ENCODE peak calls at places on chromosomes 2 and 18, in five cellular contexts. G is K562, X is H1, Y is HCT116, Z is HepG2. U is an unnamed sample.

GRCh38 chr18:45951021-45951714 is 16.0 kb downstream of the EPG5 start:
- DNase-seq in G (no peak), Y (peak; percentile 28), X (no peak), Z (no peak), U (no peak)

GRCh38 chr18:5618037-5618688 is 74.4 kb upstream of the EPB41L3 start:
- DNase-seq in Y (no peak), G (no peak), Z (no peak), X (no peak), U (no peak)

GRCh38 chr2:45307147-45307546 is 297.9 kb upstream of the SIX2 start:
- DNase-seq in G (no peak), X (no peak), Y (no peak), Z (no peak), U (no peak)

GRCh38 chr2:138787053-138787666 is 7.0 kb upstream of the NXPH2 start:
- DNase-seq in Y (peak; percentile 31), Z (peak; percentile 44), X (no peak), G (peak; percentile 7), U (no peak)

GRCh38 chr2:121232626-121233265 is 52.3 kb downstream of the TFCP2L1 start:
- DNase-seq in G (no peak), Z (no peak), X (no peak), Y (no peak), U (no peak)

GRCh38 chr18:63346031-63346430 is 21.0 kb downstream of the KDSR start:
- DNase-seq in G (no peak), Y (no peak), X (no peak), Z (no peak), U (no peak)

GRCh38 chr2:129187379-129187778 is 792.1 kb upstream of the RAB6C start:
- DNase-seq in Y (no peak), Z (no peak), G (no peak), X (no peak), U (no peak)

GRCh38 chr2:209391776-209392401 is 32.0 kb upstream of the MAP2 start:
- DNase-seq in X (no peak), Z (no peak), G (no peak), Y (no peak), U (no peak)

GRCh38 chr2:24424387-24424786 is 64.1 kb upstream of the ITSN2 start:
- DNase-seq in X (no peak), Z (no peak), Y (no peak), G (no peak), U (no peak)

GRCh38 chr2:191023235-191023679 is 9.3 kb upstream of the STAT1 start:
- DNase-seq in X (no peak), Y (no peak), Z (no peak), G (peak; percentile 60), U (no peak)

GRCh38 chr2:102301867-102302362 is 9.4 kb upstream of the IL1RL1 start:
- DNase-seq in G (peak; percentile 23), X (peak; percentile 46), Y (peak; percentile 39), Z (no peak), U (peak; percentile 47)

GRCh38 chr2:62424899-62425298 is 81.1 kb downstream of the TMEM17 start:
- DNase-seq in X (no peak), Z (no peak), Y (no peak), G (no peak), U (no peak)

GRCh38 chr2:37713258-37713700 is 41.8 kb upstream of the CDC42EP3 start:
- DNase-seq in Y (no peak), Z (no peak), X (no peak), G (peak; percentile 13), U (peak; percentile 13)

GRCh38 chr2:96267159-96267971 is 1.3 kb downstream of the CIAO1 start:
- DNase-seq in Y (peak; percentile 39), G (peak; percentile 49), Z (peak; percentile 73), X (peak; percentile 52), U (no peak)

GRCh38 chr2:128640166-128640846 is 321.6 kb upstream of the HS6ST1 start:
- DNase-seq in Y (no peak), Z (no peak), G (no peak), X (no peak), U (no peak)

GRCh38 chr2:178908810-178909209 is 101.6 kb upstream of the TTN start:
- DNase-seq in X (no peak), Y (no peak), G (no peak), Z (no peak), U (no peak)

GRCh38 chr18:8630546-8630945 is 21.3 kb downstream of the RAB12 start:
- DNase-seq in G (no peak), Z (peak; percentile 62), X (no peak), Y (no peak), U (no peak)

GRCh38 chr2:147440694-147441093 is 404.1 kb upstream of the ACVR2A start:
- DNase-seq in G (no peak), X (no peak), Y (no peak), Z (no peak), U (no peak)

GRCh38 chr2:60964651-60965513 is 52.6 kb upstream of the PEX13 start:
- DNase-seq in Z (no peak), G (no peak), X (no peak), Y (no peak), U (no peak)

DNA sequence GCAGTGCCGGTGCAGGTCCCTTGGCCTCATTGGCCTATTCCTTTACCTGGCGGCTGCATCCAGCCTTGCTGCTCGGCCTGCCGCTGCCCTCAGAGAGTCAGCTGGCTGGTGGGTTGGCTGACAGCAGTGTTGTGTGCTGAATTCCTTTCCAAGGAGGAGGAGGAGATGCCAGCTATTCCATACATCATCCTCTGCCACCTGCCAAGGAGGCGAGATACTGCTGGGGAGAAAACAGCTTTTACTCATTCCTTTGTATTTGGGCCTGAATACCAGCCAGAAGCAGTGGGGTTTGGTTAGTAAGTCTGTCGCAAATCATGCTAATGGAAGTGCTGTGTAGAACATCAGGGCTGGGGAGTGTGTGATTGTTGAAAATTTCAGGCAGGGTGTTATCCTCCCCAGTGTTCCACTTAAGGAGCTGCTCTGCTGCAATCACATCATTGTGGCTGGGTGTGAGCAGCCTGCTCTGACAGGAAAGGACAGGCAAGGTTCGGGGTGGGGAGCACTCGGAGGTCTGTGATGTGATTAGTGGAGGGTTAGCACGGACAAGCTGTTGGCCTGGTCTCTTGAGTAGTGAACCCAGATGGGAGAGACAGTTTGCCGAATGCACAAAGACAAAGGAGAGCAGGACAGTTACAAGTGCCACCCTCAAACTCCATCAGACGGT is 128.2 kb upstream of the DLX2 start:
- DNase-seq in Z (no peak), G (no peak), X (no peak), Y (no peak), U (no peak)
- TF ChIP-seq SIN3A in Z (no peak), G (no peak), X (no peak), Y (no peak), U (no peak)

GRCh38 chr18:58785171-58785805 is 79.4 kb upstream of the ZNF532 start:
- DNase-seq in G (no peak), Y (peak; percentile 88), X (no peak), Z (no peak), U (no peak)
- TF ChIP-seq ATF3 in G (no peak), Y (no peak), X (no peak), Z (no peak), U (no peak)

DNA sequence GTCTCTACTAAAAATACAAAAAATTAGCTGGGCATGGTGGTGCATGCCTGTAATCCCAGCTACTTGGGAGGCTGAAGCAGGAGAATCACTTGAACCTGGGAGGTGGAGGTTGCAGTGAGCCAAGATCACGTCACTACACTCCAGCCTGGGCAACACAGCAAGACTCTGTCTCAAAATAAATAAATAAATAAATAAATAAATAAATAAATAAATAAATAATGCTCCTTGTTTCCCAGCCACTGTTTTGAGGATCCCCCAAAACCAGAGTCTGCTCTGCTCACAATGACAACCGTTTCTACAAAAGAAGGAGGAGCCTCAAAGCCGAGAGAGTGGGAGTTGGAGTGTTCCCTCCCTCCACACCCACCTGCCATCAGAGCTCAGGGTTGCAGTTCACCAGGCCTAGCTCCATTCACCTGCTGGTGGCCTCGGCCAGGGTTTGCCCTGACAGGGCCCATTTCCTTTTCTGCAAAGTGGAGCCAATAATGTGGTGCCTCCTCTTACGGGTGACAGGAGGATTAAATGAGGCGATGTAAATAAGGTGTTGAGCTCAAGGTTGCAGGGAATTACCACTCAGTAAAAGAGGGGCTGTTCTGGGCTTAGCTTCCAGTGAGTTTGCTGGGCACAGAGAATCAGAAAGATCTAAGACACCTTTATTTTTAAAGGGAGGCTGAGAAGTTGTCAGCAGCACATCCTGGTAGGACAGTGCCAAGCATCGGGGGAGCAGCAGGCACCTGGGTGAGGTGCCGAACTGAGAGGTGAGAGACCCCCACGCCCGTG is 25.5 kb downstream of the CRACDL start:
- DNase-seq in X (peak; percentile 35), G (no peak), Z (no peak), Y (no peak), U (no peak)
- TF ChIP-seq SIN3A in X (no peak), G (no peak), Z (no peak), Y (no peak), U (no peak)

GRCh38 chr18:62183578-62184195 is 3.2 kb downstream of the PIGN start:
- DNase-seq in X (no peak), G (peak; percentile 21), Y (peak; percentile 55), Z (peak; percentile 44), U (no peak)
- TF ChIP-seq ATF3 in X (no peak), G (no peak), Y (no peak), Z (no peak), U (no peak)

GRCh38 chr2:144402282-144402681 is 117.6 kb downstream of the ZEB2 start:
- DNase-seq in Z (no peak), G (no peak), Y (no peak), X (no peak), U (no peak)
- TF ChIP-seq SIN3A in Z (no peak), G (no peak), Y (no peak), X (no peak), U (no peak)

DNA sequence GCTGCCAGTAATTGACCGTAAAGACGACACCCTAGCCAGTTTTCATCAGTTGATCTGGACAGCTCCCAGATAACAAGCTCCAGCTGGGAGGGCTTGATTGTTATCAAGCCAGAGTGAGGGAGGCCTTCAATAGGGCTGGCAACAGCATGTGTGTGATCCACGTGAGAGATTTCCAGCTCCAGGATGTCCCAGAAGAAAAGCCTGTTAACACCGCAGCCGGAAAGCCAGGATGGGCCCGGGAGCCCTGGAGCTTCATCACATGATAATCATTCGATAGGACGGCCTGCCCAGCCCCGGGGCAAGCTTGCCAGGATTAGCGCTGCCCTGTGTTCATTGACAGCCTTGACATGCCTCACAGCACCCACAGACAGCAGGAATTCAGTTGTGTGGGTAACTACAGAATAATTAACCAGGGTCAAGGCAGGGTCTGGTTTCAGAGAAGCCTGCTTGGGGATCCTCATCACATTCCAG is 182.5 kb downstream of the C1D start:
- DNase-seq in Y (no peak), X (no peak), Z (no peak), G (no peak), U (no peak)
- TF ChIP-seq ATF3 in Y (no peak), X (no peak), Z (no peak), G (no peak), U (no peak)

DNA sequence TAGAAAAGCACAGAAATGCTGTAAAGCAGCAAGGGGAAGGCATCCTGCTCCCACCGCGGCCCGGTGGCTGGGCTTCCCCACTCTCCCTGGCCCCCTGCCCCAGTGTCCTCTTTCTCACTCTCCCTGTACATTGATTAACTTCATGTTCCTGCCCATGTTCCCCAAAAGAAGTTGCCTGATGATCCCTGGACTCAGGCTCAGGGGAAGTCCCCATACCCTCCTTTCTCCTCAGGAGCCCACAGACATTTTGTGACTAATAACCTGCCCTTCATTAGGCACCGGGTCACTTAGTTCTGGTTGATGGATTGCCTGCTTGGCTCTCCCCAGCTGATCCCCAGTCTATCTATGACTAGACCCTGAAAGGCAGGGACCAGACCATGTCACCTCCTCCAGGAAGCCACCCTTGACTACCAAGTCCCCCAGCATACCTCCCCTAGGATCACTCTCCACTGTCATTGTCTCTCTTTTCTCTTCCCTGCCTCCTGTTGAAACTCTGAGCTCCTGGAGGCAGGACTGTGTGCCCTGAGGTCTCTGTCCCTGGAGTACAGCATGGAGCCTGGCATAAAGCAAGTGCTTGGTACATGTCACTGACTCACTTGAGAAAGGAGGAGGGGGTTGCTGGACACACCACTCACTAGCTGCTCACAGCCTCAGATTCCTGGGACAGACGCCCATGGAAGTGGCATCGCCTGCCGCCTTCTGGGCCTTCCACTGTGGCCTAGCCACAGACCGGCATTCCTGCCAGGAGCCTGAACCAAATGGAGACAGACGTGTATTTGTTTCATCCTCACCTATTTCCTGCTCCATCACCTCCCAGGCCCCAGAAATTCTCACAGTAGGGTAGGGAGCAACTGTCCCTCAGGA is 13.5 kb downstream of the MALL start:
- DNase-seq in Z (no peak), X (peak; percentile 26), Y (no peak), G (no peak), U (no peak)
- TF ChIP-seq SIN3A in Z (no peak), X (no peak), Y (no peak), G (no peak), U (no peak)